ENCODE peak calls at places on chromosome 6, in four cellular contexts. L is HepG2, C is GM12878, W is K562. B is an unnamed sample.

GRCh38 chr6:5671162-5671561 is 335.6 kb downstream of the NRN1 start:
- DNase-seq in L (peak), C (no peak), W (peak), B (no peak)

GRCh38 chr6:39881851-39882566 is 52.3 kb downstream of the MOCS1 start:
- DNase-seq in L (no peak), C (no peak), W (no peak), B (no peak)

GRCh38 chr6:160188773-160189172 is 67.2 kb downstream of the SLC22A1 start:
- DNase-seq in L (no peak), C (no peak), W (no peak), B (no peak)

GRCh38 chr6:10163159-10163962 is 251.5 kb downstream of the TFAP2A start:
- DNase-seq in L (no peak), C (no peak), W (no peak), B (no peak)

GRCh38 chr6:145643760-145644159 is 91.6 kb downstream of the EPM2A start:
- DNase-seq in L (no peak), C (no peak), W (no peak), B (no peak)

GRCh38 chr6:163570579-163571231 is 156.2 kb downstream of the QKI start:
- DNase-seq in L (no peak), C (no peak), W (peak), B (no peak)

GRCh38 chr6:143514996-143515760 is 3.7 kb upstream of the FUCA2 start:
- DNase-seq in L (no peak), C (no peak), W (no peak), B (no peak)

GRCh38 chr6:166448432-166448831 is 65.7 kb upstream of the MPC1 start:
- DNase-seq in L (no peak), C (no peak), W (no peak), B (no peak)

GRCh38 chr6:78831492-78831891 is 35.9 kb upstream of the IRAK1BP1 start:
- DNase-seq in L (no peak), C (no peak), W (no peak), B (no peak)

GRCh38 chr6:135851442-135852271 is at the start of gene PDE7B:
- DNase-seq in L (no peak), C (no peak), W (no peak), B (peak)

GRCh38 chr6:19415605-19416326 is 421.4 kb upstream of the ID4 start:
- DNase-seq in L (no peak), C (no peak), W (no peak), B (no peak)

GRCh38 chr6:13931797-13932402 is 7.1 kb downstream of the RNF182 start:
- DNase-seq in L (no peak), C (no peak), W (no peak), B (no peak)

GRCh38 chr6:92810913-92811312 is 608.4 kb downstream of the EPHA7 start:
- DNase-seq in L (peak), C (peak), W (peak), B (peak)

GRCh38 chr6:163830641-163831040 is 416.1 kb downstream of the QKI start:
- DNase-seq in L (no peak), C (no peak), W (no peak), B (no peak)

GRCh38 chr6:5782783-5783567 is 223.8 kb downstream of the NRN1 start:
- DNase-seq in L (peak), C (no peak), W (no peak), B (no peak)

GRCh38 chr6:105838156-105838555 is 248.0 kb upstream of the PRDM1 start:
- DNase-seq in L (no peak), C (no peak), W (no peak), B (no peak)

GRCh38 chr6:169253341-169253740 is 305 bp downstream of the THBS2 start:
- DNase-seq in L (no peak), C (no peak), W (no peak), B (no peak)

GRCh38 chr6:142242269-142242668 is 59.5 kb upstream of the ADGRG6 start:
- DNase-seq in L (no peak), C (no peak), W (no peak), B (no peak)

GRCh38 chr6:133837801-133838349 is 51.0 kb upstream of the TCF21 start:
- DNase-seq in L (peak), C (no peak), W (peak), B (peak)

DNA sequence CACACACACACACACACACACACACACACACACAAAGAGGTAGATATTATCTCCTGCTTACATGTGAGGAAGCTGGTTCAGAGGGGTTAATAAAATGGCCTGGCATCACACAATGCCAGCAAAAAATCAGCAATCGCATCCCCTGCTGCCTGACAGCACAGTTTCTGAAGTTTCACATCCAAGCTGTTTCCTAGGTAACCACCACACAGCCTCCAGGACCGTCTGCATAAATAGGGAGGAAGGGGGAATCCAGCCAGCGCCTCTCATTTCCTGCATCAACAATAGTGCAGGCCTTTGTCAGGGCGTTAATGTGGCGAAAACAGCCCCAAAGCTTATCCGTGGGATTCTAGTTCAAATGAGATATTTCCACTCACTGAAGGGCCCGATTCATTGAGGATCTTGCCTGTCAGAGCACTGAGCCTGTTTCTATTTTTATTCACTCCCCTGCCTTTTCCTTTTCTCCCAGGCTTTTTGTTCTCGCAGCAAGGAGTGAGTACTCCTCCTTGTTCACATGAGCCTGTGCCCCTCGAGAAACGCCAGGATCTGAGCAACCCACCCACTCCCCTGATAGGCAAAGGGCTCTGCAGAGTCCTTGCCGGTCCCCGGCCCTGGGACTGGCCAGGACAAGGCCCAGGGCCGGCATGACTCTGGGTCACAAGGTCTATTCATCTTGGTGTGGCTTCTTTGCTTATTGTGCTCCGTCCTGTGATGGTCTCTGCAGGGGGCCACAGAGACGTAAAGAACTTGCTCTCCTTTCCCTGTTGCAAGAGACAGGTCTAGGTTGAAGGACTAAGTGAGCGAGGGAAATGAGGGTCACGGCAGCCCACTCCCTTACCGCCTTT is 32.7 kb downstream of the TUBB2B start:
- DNase-seq in L (no peak), C (no peak), W (no peak), B (peak)
- TF ChIP-seq USF2 in L (no peak), C (no peak), W (no peak), B (no peak)

DNA sequence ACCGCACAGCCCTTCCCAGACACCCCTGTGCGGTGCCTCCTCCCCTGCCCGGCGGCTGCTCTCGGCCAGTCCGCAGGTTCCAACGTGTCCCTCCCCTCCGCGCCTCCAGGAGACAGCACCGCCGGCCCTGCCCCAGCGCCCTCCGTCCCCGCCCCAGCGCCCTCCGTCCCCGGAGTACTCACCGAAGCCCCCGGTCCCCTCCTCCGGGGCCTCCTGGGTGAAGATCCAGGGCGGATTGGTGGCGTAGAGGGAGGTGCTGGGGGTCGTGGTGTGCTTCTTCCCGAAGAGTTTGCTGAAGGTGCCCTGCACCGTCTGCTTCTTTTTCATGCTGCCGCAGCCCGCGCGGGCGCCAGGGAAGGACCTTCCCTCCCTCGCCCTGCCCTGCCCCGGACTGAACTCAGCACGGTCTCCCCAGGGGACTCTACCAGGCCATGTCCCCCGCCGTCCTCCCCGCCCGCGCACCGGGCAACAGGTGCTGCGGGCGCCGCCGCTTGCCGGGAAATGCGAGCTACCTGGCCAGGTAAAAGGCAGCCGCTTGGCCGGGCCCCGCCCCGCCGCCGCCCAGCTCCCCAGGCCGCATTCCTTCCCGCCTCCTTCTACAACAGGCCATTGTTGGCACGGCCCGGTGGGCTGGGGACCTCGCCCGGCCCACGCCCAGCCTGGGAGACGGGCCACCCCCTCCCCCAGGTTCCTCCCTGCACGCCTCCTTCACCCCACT is at the start of gene C6orf132:
- DNase-seq in L (peak), C (no peak), W (no peak), B (peak)
- TF ChIP-seq HDAC6 in L (no peak), C (no peak), W (no peak), B (no peak)

DNA sequence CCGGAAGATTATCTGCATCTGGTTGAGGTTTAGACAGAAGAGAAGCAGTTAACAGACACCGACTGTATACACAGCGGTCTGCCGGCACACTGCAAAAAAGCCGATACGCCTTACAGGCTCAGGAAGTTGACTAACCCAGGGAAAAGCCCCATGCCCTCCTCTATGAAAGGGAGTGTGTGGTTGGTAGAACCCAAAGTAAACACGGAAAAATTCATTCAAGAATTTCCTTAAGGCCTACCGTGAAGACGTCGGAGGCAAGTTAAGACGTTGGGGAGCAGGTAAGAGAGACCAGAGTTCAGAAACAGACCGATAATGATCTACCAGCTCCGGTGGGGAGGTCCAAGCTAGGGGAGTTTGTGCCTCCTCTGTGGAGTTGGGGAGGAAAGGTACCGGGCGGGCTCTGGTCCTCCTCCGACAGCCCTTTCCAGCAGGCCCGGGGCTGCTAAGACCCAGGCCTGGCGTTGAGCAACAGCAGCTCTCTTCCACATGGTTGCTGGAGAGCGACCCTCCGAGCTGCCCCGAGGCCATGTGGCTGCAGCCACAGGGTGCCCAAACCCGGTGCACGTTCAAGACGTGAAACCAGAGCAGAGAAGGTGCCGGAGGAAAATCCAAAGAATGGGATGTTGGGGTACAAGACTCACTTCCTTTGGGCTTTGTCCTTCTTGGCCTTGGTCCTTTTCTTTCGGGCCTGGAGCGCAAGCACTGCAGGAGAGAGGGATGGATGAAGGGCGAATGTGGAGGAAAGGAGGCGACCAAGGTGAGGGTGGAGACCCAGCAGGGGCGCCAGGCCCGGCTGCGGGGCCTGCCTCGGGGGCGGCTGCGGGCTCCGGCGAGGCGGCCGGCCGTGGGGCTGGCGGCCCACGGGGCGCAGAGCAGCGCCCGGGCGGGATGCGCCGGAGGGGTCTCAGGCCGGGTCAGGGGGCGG is 809 bp downstream of the SRPK1 start:
- DNase-seq in L (peak), C (no peak), W (peak), B (peak)
- TF ChIP-seq USF2 in L (no peak), C (no peak), W (no peak), B (no peak)

DNA sequence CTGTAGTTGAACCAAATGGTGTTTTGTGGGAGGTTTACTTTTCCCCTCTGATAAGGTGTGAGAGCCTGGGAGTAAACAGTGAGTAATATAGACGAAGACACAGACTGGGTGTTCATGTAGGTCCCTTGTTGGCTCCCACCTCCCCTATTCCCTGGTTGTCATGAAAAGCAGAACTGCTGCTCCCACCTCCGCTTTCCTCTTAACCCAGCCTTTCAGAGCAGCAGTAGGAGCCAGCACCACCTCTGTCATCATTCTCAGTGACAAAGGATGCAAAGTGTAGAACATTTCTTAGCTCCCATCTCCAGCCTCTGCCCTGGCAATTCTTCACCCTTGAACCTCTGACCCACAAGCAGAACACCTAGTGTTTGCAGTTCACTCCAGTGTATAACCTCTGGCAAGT is 29.2 kb downstream of the NCOA7 start:
- DNase-seq in L (no peak), C (no peak), W (peak), B (no peak)
- TF ChIP-seq HDAC6 in L (no peak), C (no peak), W (no peak), B (no peak)

GRCh38 chr6:137271245-137272183 is 52.3 kb upstream of the IFNGR1 start:
- DNase-seq in L (peak), C (no peak), W (peak), B (no peak)
- TF ChIP-seq USF2 in L (no peak), C (no peak), W (no peak), B (no peak)

GRCh38 chr6:91097316-91097878 is 510.5 kb upstream of the MAP3K7 start:
- DNase-seq in L (no peak), C (no peak), W (no peak), B (no peak)
- TF ChIP-seq HDAC6 in L (no peak), C (no peak), W (no peak), B (no peak)

B was measured in H1.